ENCODE peak calls at places on chromosomes 2 and 18, in nine cellular contexts. U is thoracic aorta; Y is IMR-90; X is left ventricle myocardium inferior; F is GM23248; G is BE2C; K is bronchial epithelial cell; S is effector memory CD4-positive, alpha-beta T cell; T is GM12865. M is an unnamed sample.

GRCh38 chr2:239035361-239035814 is 187.5 kb downstream of the TWIST2 start:
- DNase-seq in G (peak), S (peak), T (peak), U (no peak), Y (no peak), X (peak), F (peak), K (no peak), M (no peak)

GRCh38 chr18:48627216-48627615 is 88.4 kb downstream of the CTIF start:
- DNase-seq in F (peak), S (no peak), X (no peak), G (no peak), K (peak), Y (peak), U (no peak), T (no peak), M (peak)

GRCh38 chr2:149901231-149901859 is 313.8 kb upstream of the MMADHC start:
- DNase-seq in Y (peak), G (no peak), X (no peak), U (no peak), S (no peak), T (no peak), F (peak), K (no peak), M (no peak)

GRCh38 chr2:54122939-54123338 is 7.5 kb downstream of the ACYP2 start:
- DNase-seq in G (no peak), T (no peak), S (no peak), K (peak), X (no peak), U (no peak), F (peak), Y (peak), M (peak)

GRCh38 chr18:51724790-51725721 is 527.6 kb upstream of the MEX3C start:
- DNase-seq in U (no peak), X (no peak), F (peak), K (peak), Y (no peak), S (no peak), T (peak), G (no peak), M (no peak)

GRCh38 chr2:164841719-164842623 is at the start of gene COBLL1:
- DNase-seq in F (peak), Y (peak), G (peak), K (peak), X (peak), S (no peak), T (peak), U (peak), M (peak)

GRCh38 chr2:70019096-70019495 is 57.7 kb upstream of the ASPRV1 start:
- DNase-seq in G (no peak), X (no peak), U (no peak), T (no peak), S (no peak), K (no peak), F (no peak), Y (no peak), M (no peak)

GRCh38 chr2:160836755-160837154 is 323.5 kb upstream of the TANK start:
- DNase-seq in T (no peak), G (no peak), X (no peak), K (peak), S (no peak), Y (peak), F (peak), U (no peak), M (peak)

GRCh38 chr2:27965841-27966240 is 75.3 kb downstream of the BABAM2 start:
- DNase-seq in S (no peak), T (no peak), G (no peak), K (no peak), X (no peak), U (no peak), Y (no peak), F (no peak), M (no peak)

GRCh38 chr2:78351208-78351607 is 674.3 kb upstream of the REG3G start:
- DNase-seq in X (no peak), K (peak), T (no peak), F (peak), U (no peak), S (no peak), Y (no peak), G (no peak), M (peak)

GRCh38 chr2:185628985-185629384 is 109.6 kb upstream of the FSIP2 start:
- DNase-seq in T (peak), U (no peak), K (peak), Y (no peak), F (peak), X (no peak), G (peak), S (no peak), M (peak)

GRCh38 chr2:143231257-143231650 is 102.0 kb downstream of the ARHGAP15 start:
- DNase-seq in G (no peak), S (no peak), X (no peak), F (peak), K (no peak), T (no peak), Y (no peak), U (no peak), M (no peak)

GRCh38 chr2:96315400-96316071 is 9.6 kb upstream of the ITPRIPL1 start:
- DNase-seq in F (peak), G (no peak), K (peak), T (peak), S (no peak), Y (peak), X (no peak), U (no peak), M (peak)

GRCh38 chr2:165203689-165204559 is at the start of gene SCN3A:
- DNase-seq in T (peak), G (peak), S (no peak), K (peak), X (no peak), F (peak), U (no peak), Y (peak), M (peak)

DNA sequence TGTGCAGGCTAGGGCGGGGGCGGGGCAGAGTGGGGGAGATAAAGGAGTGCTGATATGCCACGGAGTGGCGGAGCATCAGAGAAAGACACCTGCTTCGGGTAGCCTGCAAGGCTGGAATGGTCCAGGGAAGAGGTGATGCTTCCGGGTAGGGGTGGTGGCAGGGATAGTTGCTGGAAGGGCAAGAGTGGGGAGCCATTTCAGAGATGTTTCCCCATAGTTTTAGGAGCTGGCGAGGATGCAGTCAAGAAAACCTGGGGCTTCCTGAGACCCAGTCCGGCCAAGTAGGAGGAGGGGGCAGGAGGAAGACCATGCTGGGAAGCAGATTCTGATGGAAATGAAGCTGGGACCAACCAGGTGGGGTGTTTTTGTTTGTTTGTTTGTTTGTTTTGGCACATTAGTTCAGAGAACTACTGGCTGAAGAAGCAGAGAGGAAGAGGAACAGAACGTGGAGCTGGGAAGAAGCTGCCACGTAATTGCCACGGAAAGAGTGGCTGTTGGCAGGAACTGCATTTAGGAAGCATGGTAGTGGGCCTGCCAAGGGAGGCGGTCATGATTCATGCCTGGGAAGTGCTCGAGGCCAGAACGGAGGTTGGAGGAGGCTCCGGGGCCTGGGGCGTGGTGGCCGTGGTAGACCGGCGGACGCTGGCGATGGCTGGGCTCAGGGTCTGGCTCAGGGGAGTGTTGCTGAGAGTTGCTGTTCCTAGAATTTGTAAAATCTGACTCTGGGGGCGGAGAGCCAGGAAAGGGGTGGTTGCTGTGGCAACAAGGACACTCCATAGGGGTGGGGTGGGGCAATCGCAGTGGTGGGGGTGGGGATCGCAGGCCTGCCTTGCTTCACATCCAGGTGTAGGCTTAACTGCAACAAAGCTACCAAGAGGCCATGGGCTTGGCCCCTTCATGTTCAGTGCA is 8.6 kb upstream of the INPP5D start:
- DNase-seq in T (no peak), Y (peak), K (peak), X (peak), G (no peak), F (peak), U (no peak), S (no peak), M (peak)
- H3K4me3 ChIP-seq in T (no peak), Y (no peak), K (no peak), X (no peak), G (no peak), F (no peak), U (peak), S (no peak), M (no peak)

DNA sequence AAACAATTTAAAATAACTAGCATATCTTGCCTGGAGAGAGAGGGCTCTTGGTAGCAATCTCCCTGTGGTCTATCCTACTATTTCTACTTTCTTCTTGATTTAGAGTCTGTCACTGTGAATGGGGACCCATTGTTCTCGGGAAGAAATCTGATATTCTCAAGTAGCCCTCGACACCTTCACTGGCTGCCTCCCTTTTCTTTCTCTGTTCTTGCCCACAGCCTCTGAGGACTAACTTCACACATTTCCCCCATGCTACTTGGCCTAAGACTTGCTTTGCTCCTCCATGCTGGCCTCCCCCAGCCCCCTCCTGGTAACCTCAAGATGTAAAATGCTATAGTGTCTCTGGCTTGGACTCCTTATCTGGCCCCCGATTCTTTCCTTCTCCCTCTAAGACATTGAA is 58.8 kb upstream of the NT5C1B start:
- DNase-seq in U (no peak), T (no peak), S (no peak), K (no peak), G (no peak), F (no peak), Y (no peak), X (no peak), M (no peak)
- H3K4me3 ChIP-seq in U (no peak), T (no peak), S (no peak), K (no peak), G (no peak), F (no peak), Y (no peak), X (no peak), M (no peak)

GRCh38 chr2:237158194-237158593 is 72.5 kb downstream of the COPS8 start:
- DNase-seq in K (no peak), F (no peak), T (no peak), X (no peak), Y (no peak), G (no peak), S (no peak), U (no peak), M (no peak)
- H3K4me3 ChIP-seq in K (no peak), F (no peak), T (no peak), X (no peak), Y (no peak), G (no peak), S (no peak), U (no peak), M (no peak)

GRCh38 chr2:219478916-219479315 is 19.8 kb upstream of the GMPPA start:
- DNase-seq in K (no peak), U (no peak), F (no peak), S (no peak), Y (no peak), X (no peak), G (no peak), T (no peak), M (no peak)

GRCh38 chr2:219476605-219477578 is 21.8 kb upstream of the GMPPA start:
- DNase-seq in S (no peak), Y (no peak), U (no peak), K (no peak), F (no peak), G (peak), T (no peak), X (peak), M (no peak)

GRCh38 chr2:219480004-219480403 is 18.7 kb upstream of the GMPPA start:
- DNase-seq in X (no peak), S (no peak), Y (no peak), K (no peak), F (no peak), G (no peak), T (no peak), U (no peak), M (no peak)

GRCh38 chr2:219475697-219476604 is 22.7 kb upstream of the GMPPA start:
- DNase-seq in K (peak), S (peak), F (peak), Y (peak), T (peak), X (peak), U (no peak), G (peak), M (peak)

DNA sequence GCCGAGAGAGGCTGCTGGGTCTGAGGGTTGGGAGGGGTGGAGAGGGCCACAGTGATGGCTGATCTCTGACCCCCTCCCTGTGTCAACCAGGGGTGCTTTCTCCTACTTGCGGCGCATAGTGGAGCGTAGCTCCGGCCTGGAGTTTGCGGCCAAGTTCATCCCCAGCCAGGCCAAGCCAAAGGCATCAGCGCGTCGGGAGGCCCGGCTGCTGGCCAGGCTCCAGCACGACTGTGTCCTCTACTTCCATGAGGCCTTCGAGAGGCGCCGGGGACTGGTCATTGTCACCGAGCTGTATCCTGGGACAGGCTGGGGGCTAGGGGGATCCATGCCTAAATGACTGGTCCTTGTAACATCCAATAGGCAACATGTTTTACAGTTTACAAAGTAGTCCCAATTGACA is 20.9 kb upstream of the GMPPA start:
- DNase-seq in U (no peak), K (no peak), X (peak), T (no peak), Y (no peak), G (no peak), F (no peak), S (no peak), M (no peak)
- H3K4me3 ChIP-seq in U (no peak), K (no peak), X (no peak), T (no peak), Y (no peak), G (no peak), F (no peak), S (no peak), M (no peak)

DNA sequence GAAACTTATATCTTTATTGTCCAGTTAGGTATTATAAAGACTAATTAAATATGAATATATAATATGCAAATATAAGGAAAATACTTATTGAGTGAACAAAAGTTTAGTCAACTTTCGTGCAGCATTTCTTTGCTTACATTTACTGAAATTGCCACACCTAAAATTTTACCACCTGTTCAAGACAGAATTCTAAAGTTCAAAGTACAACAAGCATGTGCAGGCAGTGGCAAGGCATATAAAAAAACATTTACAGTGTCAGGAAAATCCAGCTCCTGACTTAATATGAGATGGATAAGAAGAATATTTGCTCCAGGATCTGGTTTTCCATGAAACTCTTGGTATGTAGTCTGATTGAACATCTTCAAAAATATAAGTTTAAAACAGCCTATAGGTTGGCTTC is 4.8 kb downstream of the ITPRID2 start:
- DNase-seq in U (no peak), Y (no peak), X (no peak), G (no peak), T (no peak), S (no peak), K (no peak), F (no peak), M (no peak)
- H3K4me3 ChIP-seq in U (no peak), Y (no peak), X (peak), G (no peak), T (no peak), S (no peak), K (no peak), F (no peak), M (no peak)

GRCh38 chr2:1744446-1745170 is at the start of gene PXDN:
- DNase-seq in T (no peak), G (no peak), U (no peak), S (no peak), Y (peak), K (peak), X (peak), F (peak), M (peak)
- H3K4me3 ChIP-seq in T (no peak), G (peak), U (peak), S (no peak), Y (peak), K (peak), X (peak), F (peak), M (peak)

GRCh38 chr2:176129013-176129796 is at the start of gene HOXD8:
- DNase-seq in S (no peak), K (no peak), G (peak), F (peak), U (no peak), X (no peak), T (no peak), Y (peak), M (peak)
- H3K4me3 ChIP-seq in S (peak), K (no peak), G (peak), F (peak), U (peak), X (peak), T (no peak), Y (peak), M (no peak)